ENCODE peak calls at places on chromosomes 6 and 20, in seven cellular contexts. One of them, this sample, is unnamed.
A peak's percentile ranks its signal among the peaks of the same experiment; 100 is the strongest.

GRCh38 chr6:707576-708236 is 14.8 kb upstream of the EXOC2 start:
- DNase-seq in stimulated activated CD4-positive, alpha-beta T cell treated with anti-CD3 and anti-CD28 coated beads, Interleukin-2, amount 100 ng/mL, for 24 hours: no peak
- DNase-seq in stimulated activated naive CD4-positive, alpha-beta T cell: no peak
- DNase-seq in lung: no peak
- DNase-seq in WERI-Rb-1: no peak
- DNase-seq in memory B cell: no peak
- DNase-seq in T1000: no peak
- DNase-seq in this sample: no peak

GRCh38 chr6:76516924-76517323 is 444.5 kb upstream of the IMPG1 start:
- DNase-seq in stimulated activated CD4-positive, alpha-beta T cell treated with anti-CD3 and anti-CD28 coated beads, Interleukin-2, amount 100 ng/mL, for 24 hours: no peak
- DNase-seq in stimulated activated naive CD4-positive, alpha-beta T cell: no peak
- DNase-seq in lung: no peak
- DNase-seq in WERI-Rb-1: no peak
- DNase-seq in memory B cell: no peak
- DNase-seq in T1000: no peak
- DNase-seq in this sample: no peak

GRCh38 chr6:14664616-14665315 is 547.2 kb downstream of the CD83 start:
- DNase-seq in stimulated activated CD4-positive, alpha-beta T cell treated with anti-CD3 and anti-CD28 coated beads, Interleukin-2, amount 100 ng/mL, for 24 hours: no peak
- DNase-seq in stimulated activated naive CD4-positive, alpha-beta T cell: no peak
- DNase-seq in lung: no peak
- DNase-seq in WERI-Rb-1: no peak
- DNase-seq in memory B cell: no peak
- DNase-seq in T1000: peak; percentile 53
- DNase-seq in this sample: no peak

GRCh38 chr6:13239530-13240455 is 88.5 kb downstream of the TBC1D7 start:
- DNase-seq in stimulated activated CD4-positive, alpha-beta T cell treated with anti-CD3 and anti-CD28 coated beads, Interleukin-2, amount 100 ng/mL, for 24 hours: no peak
- DNase-seq in stimulated activated naive CD4-positive, alpha-beta T cell: no peak
- DNase-seq in lung: no peak
- DNase-seq in WERI-Rb-1: no peak
- DNase-seq in memory B cell: no peak
- DNase-seq in T1000: no peak
- DNase-seq in this sample: no peak

GRCh38 chr6:84137989-84138575 is 89.4 kb downstream of the CEP162 start:
- DNase-seq in stimulated activated CD4-positive, alpha-beta T cell treated with anti-CD3 and anti-CD28 coated beads, Interleukin-2, amount 100 ng/mL, for 24 hours: no peak
- DNase-seq in stimulated activated naive CD4-positive, alpha-beta T cell: no peak
- DNase-seq in lung: no peak
- DNase-seq in WERI-Rb-1: no peak
- DNase-seq in memory B cell: no peak
- DNase-seq in T1000: no peak
- DNase-seq in this sample: no peak

GRCh38 chr6:43773050-43773956 is 3.3 kb downstream of the VEGFA start:
- DNase-seq in stimulated activated CD4-positive, alpha-beta T cell treated with anti-CD3 and anti-CD28 coated beads, Interleukin-2, amount 100 ng/mL, for 24 hours: peak; percentile 69
- DNase-seq in stimulated activated naive CD4-positive, alpha-beta T cell: peak; percentile 6
- DNase-seq in lung: peak; percentile 66
- DNase-seq in WERI-Rb-1: peak; percentile 82
- DNase-seq in memory B cell: peak; percentile 56
- DNase-seq in T1000: peak; percentile 36
- DNase-seq in this sample: peak; percentile 31

GRCh38 chr6:43784049-43784855 is 14.2 kb downstream of the VEGFA start:
- DNase-seq in stimulated activated CD4-positive, alpha-beta T cell treated with anti-CD3 and anti-CD28 coated beads, Interleukin-2, amount 100 ng/mL, for 24 hours: no peak
- DNase-seq in stimulated activated naive CD4-positive, alpha-beta T cell: no peak
- DNase-seq in lung: no peak
- DNase-seq in WERI-Rb-1: no peak
- DNase-seq in memory B cell: no peak
- DNase-seq in T1000: no peak
- DNase-seq in this sample: no peak

GRCh38 chr20:48298851-48299484 is 513.7 kb upstream of the SULF2 start:
- DNase-seq in stimulated activated CD4-positive, alpha-beta T cell treated with anti-CD3 and anti-CD28 coated beads, Interleukin-2, amount 100 ng/mL, for 24 hours: no peak
- DNase-seq in stimulated activated naive CD4-positive, alpha-beta T cell: no peak
- DNase-seq in lung: no peak
- DNase-seq in WERI-Rb-1: no peak
- DNase-seq in memory B cell: no peak
- DNase-seq in T1000: peak; percentile 89
- DNase-seq in this sample: no peak

GRCh38 chr6:74780831-74781230 is 425.0 kb downstream of the COL12A1 start:
- DNase-seq in stimulated activated CD4-positive, alpha-beta T cell treated with anti-CD3 and anti-CD28 coated beads, Interleukin-2, amount 100 ng/mL, for 24 hours: no peak
- DNase-seq in stimulated activated naive CD4-positive, alpha-beta T cell: no peak
- DNase-seq in lung: no peak
- DNase-seq in WERI-Rb-1: no peak
- DNase-seq in memory B cell: no peak
- DNase-seq in T1000: no peak
- DNase-seq in this sample: no peak

GRCh38 chr6:6458166-6458565 is 130.4 kb upstream of the LY86 start:
- DNase-seq in stimulated activated CD4-positive, alpha-beta T cell treated with anti-CD3 and anti-CD28 coated beads, Interleukin-2, amount 100 ng/mL, for 24 hours: no peak
- DNase-seq in stimulated activated naive CD4-positive, alpha-beta T cell: no peak
- DNase-seq in lung: no peak
- DNase-seq in WERI-Rb-1: no peak
- DNase-seq in memory B cell: no peak
- DNase-seq in T1000: no peak
- DNase-seq in this sample: no peak

GRCh38 chr6:71388068-71388744 is 99.6 kb downstream of the OGFRL1 start:
- DNase-seq in stimulated activated CD4-positive, alpha-beta T cell treated with anti-CD3 and anti-CD28 coated beads, Interleukin-2, amount 100 ng/mL, for 24 hours: no peak
- DNase-seq in stimulated activated naive CD4-positive, alpha-beta T cell: no peak
- DNase-seq in lung: no peak
- DNase-seq in WERI-Rb-1: no peak
- DNase-seq in memory B cell: no peak
- DNase-seq in T1000: no peak
- DNase-seq in this sample: peak; percentile 10

GRCh38 chr6:90268178-90268577 is 28.5 kb downstream of the BACH2 start:
- DNase-seq in stimulated activated CD4-positive, alpha-beta T cell treated with anti-CD3 and anti-CD28 coated beads, Interleukin-2, amount 100 ng/mL, for 24 hours: no peak
- DNase-seq in stimulated activated naive CD4-positive, alpha-beta T cell: no peak
- DNase-seq in lung: no peak
- DNase-seq in WERI-Rb-1: no peak
- DNase-seq in memory B cell: no peak
- DNase-seq in T1000: no peak
- DNase-seq in this sample: peak; percentile 43

GRCh38 chr6:41878246-41878645 is 16.9 kb downstream of the USP49 start:
- DNase-seq in stimulated activated CD4-positive, alpha-beta T cell treated with anti-CD3 and anti-CD28 coated beads, Interleukin-2, amount 100 ng/mL, for 24 hours: no peak
- DNase-seq in stimulated activated naive CD4-positive, alpha-beta T cell: no peak
- DNase-seq in lung: no peak
- DNase-seq in WERI-Rb-1: no peak
- DNase-seq in memory B cell: no peak
- DNase-seq in T1000: no peak
- DNase-seq in this sample: no peak

GRCh38 chr6:47631248-47632196 is 66.9 kb upstream of the ADGRF4 start:
- DNase-seq in stimulated activated CD4-positive, alpha-beta T cell treated with anti-CD3 and anti-CD28 coated beads, Interleukin-2, amount 100 ng/mL, for 24 hours: no peak
- DNase-seq in stimulated activated naive CD4-positive, alpha-beta T cell: no peak
- DNase-seq in lung: no peak
- DNase-seq in WERI-Rb-1: peak; percentile 23
- DNase-seq in memory B cell: peak; percentile 26
- DNase-seq in T1000: no peak
- DNase-seq in this sample: no peak

GRCh38 chr6:75084872-75085381 is 120.9 kb downstream of the COL12A1 start:
- DNase-seq in stimulated activated CD4-positive, alpha-beta T cell treated with anti-CD3 and anti-CD28 coated beads, Interleukin-2, amount 100 ng/mL, for 24 hours: peak; percentile 2
- DNase-seq in stimulated activated naive CD4-positive, alpha-beta T cell: no peak
- DNase-seq in lung: peak; percentile 38
- DNase-seq in WERI-Rb-1: no peak
- DNase-seq in memory B cell: no peak
- DNase-seq in T1000: no peak
- DNase-seq in this sample: no peak

GRCh38 chr6:131917318-131917717 is 33.9 kb downstream of the CCN2 start:
- DNase-seq in stimulated activated CD4-positive, alpha-beta T cell treated with anti-CD3 and anti-CD28 coated beads, Interleukin-2, amount 100 ng/mL, for 24 hours: no peak
- DNase-seq in stimulated activated naive CD4-positive, alpha-beta T cell: no peak
- DNase-seq in lung: no peak
- DNase-seq in WERI-Rb-1: no peak
- DNase-seq in memory B cell: no peak
- DNase-seq in T1000: no peak
- DNase-seq in this sample: no peak

GRCh38 chr20:32648761-32649615 is 24.8 kb downstream of the C20orf203 start:
- DNase-seq in stimulated activated CD4-positive, alpha-beta T cell treated with anti-CD3 and anti-CD28 coated beads, Interleukin-2, amount 100 ng/mL, for 24 hours: no peak
- DNase-seq in stimulated activated naive CD4-positive, alpha-beta T cell: no peak
- DNase-seq in lung: no peak
- DNase-seq in WERI-Rb-1: no peak
- DNase-seq in memory B cell: no peak
- DNase-seq in T1000: no peak
- DNase-seq in this sample: no peak

GRCh38 chr20:50980071-50980681 is 21.6 kb downstream of the MOCS3 start:
- DNase-seq in stimulated activated CD4-positive, alpha-beta T cell treated with anti-CD3 and anti-CD28 coated beads, Interleukin-2, amount 100 ng/mL, for 24 hours: peak; percentile 47
- DNase-seq in stimulated activated naive CD4-positive, alpha-beta T cell: no peak
- DNase-seq in lung: no peak
- DNase-seq in WERI-Rb-1: no peak
- DNase-seq in memory B cell: no peak
- DNase-seq in T1000: peak; percentile 92
- DNase-seq in this sample: no peak

GRCh38 chr6:42046491-42047219 is 3.7 kb upstream of the TAF8 start:
- DNase-seq in stimulated activated CD4-positive, alpha-beta T cell treated with anti-CD3 and anti-CD28 coated beads, Interleukin-2, amount 100 ng/mL, for 24 hours: no peak
- DNase-seq in stimulated activated naive CD4-positive, alpha-beta T cell: no peak
- DNase-seq in lung: no peak
- DNase-seq in WERI-Rb-1: no peak
- DNase-seq in memory B cell: no peak
- DNase-seq in T1000: no peak
- DNase-seq in this sample: no peak

GRCh38 chr6:6005467-6006427 is 978 bp downstream of the NRN1 start:
- DNase-seq in stimulated activated CD4-positive, alpha-beta T cell treated with anti-CD3 and anti-CD28 coated beads, Interleukin-2, amount 100 ng/mL, for 24 hours: no peak
- DNase-seq in stimulated activated naive CD4-positive, alpha-beta T cell: no peak
- DNase-seq in lung: no peak
- DNase-seq in WERI-Rb-1: no peak
- DNase-seq in memory B cell: no peak
- DNase-seq in T1000: no peak
- DNase-seq in this sample: no peak

GRCh38 chr6:5785235-5785634 is 221.5 kb downstream of the NRN1 start:
- DNase-seq in stimulated activated CD4-positive, alpha-beta T cell treated with anti-CD3 and anti-CD28 coated beads, Interleukin-2, amount 100 ng/mL, for 24 hours: no peak
- DNase-seq in stimulated activated naive CD4-positive, alpha-beta T cell: no peak
- DNase-seq in lung: no peak
- DNase-seq in WERI-Rb-1: no peak
- DNase-seq in memory B cell: no peak
- DNase-seq in T1000: no peak
- DNase-seq in this sample: no peak

GRCh38 chr6:154161689-154162088 is 122.6 kb downstream of the OPRM1 start:
- DNase-seq in stimulated activated CD4-positive, alpha-beta T cell treated with anti-CD3 and anti-CD28 coated beads, Interleukin-2, amount 100 ng/mL, for 24 hours: no peak
- DNase-seq in stimulated activated naive CD4-positive, alpha-beta T cell: no peak
- DNase-seq in lung: no peak
- DNase-seq in WERI-Rb-1: no peak
- DNase-seq in memory B cell: no peak
- DNase-seq in T1000: no peak
- DNase-seq in this sample: no peak

GRCh38 chr6:116168148-116168547 is 42.2 kb upstream of the COL10A1 start:
- DNase-seq in stimulated activated CD4-positive, alpha-beta T cell treated with anti-CD3 and anti-CD28 coated beads, Interleukin-2, amount 100 ng/mL, for 24 hours: no peak
- DNase-seq in stimulated activated naive CD4-positive, alpha-beta T cell: no peak
- DNase-seq in lung: no peak
- DNase-seq in WERI-Rb-1: no peak
- DNase-seq in memory B cell: no peak
- DNase-seq in T1000: no peak
- DNase-seq in this sample: no peak

GRCh38 chr6:18352001-18352400 is 35.1 kb upstream of the RNF144B start:
- DNase-seq in stimulated activated CD4-positive, alpha-beta T cell treated with anti-CD3 and anti-CD28 coated beads, Interleukin-2, amount 100 ng/mL, for 24 hours: no peak
- DNase-seq in stimulated activated naive CD4-positive, alpha-beta T cell: no peak
- DNase-seq in lung: no peak
- DNase-seq in WERI-Rb-1: no peak
- DNase-seq in memory B cell: no peak
- DNase-seq in T1000: no peak
- DNase-seq in this sample: no peak

GRCh38 chr6:113449051-113449450 is 408.1 kb upstream of the MARCKS start:
- DNase-seq in stimulated activated CD4-positive, alpha-beta T cell treated with anti-CD3 and anti-CD28 coated beads, Interleukin-2, amount 100 ng/mL, for 24 hours: no peak
- DNase-seq in stimulated activated naive CD4-positive, alpha-beta T cell: no peak
- DNase-seq in lung: no peak
- DNase-seq in WERI-Rb-1: no peak
- DNase-seq in memory B cell: no peak
- DNase-seq in T1000: no peak
- DNase-seq in this sample: no peak

GRCh38 chr6:2658788-2659187 is 91.9 kb downstream of the MYLK4 start:
- DNase-seq in stimulated activated CD4-positive, alpha-beta T cell treated with anti-CD3 and anti-CD28 coated beads, Interleukin-2, amount 100 ng/mL, for 24 hours: no peak
- DNase-seq in stimulated activated naive CD4-positive, alpha-beta T cell: no peak
- DNase-seq in lung: no peak
- DNase-seq in WERI-Rb-1: no peak
- DNase-seq in memory B cell: peak; percentile 21
- DNase-seq in T1000: no peak
- DNase-seq in this sample: peak; percentile 77

GRCh38 chr6:122714059-122714458 is 65.5 kb upstream of the FABP7 start:
- DNase-seq in stimulated activated CD4-positive, alpha-beta T cell treated with anti-CD3 and anti-CD28 coated beads, Interleukin-2, amount 100 ng/mL, for 24 hours: no peak
- DNase-seq in stimulated activated naive CD4-positive, alpha-beta T cell: no peak
- DNase-seq in lung: no peak
- DNase-seq in WERI-Rb-1: no peak
- DNase-seq in memory B cell: no peak
- DNase-seq in T1000: no peak
- DNase-seq in this sample: no peak

GRCh38 chr6:41430875-41431274 is 95.5 kb downstream of the NCR2 start:
- DNase-seq in stimulated activated CD4-positive, alpha-beta T cell treated with anti-CD3 and anti-CD28 coated beads, Interleukin-2, amount 100 ng/mL, for 24 hours: no peak
- DNase-seq in stimulated activated naive CD4-positive, alpha-beta T cell: no peak
- DNase-seq in lung: no peak
- DNase-seq in WERI-Rb-1: peak; percentile 48
- DNase-seq in memory B cell: no peak
- DNase-seq in T1000: peak; percentile 23
- DNase-seq in this sample: no peak

GRCh38 chr6:25263602-25264001 is 15.6 kb upstream of the CARMIL1 start:
- DNase-seq in stimulated activated CD4-positive, alpha-beta T cell treated with anti-CD3 and anti-CD28 coated beads, Interleukin-2, amount 100 ng/mL, for 24 hours: no peak
- DNase-seq in stimulated activated naive CD4-positive, alpha-beta T cell: no peak
- DNase-seq in lung: no peak
- DNase-seq in WERI-Rb-1: no peak
- DNase-seq in memory B cell: no peak
- DNase-seq in T1000: no peak
- DNase-seq in this sample: no peak

GRCh38 chr6:15561447-15562199 is 101.2 kb downstream of the DTNBP1 start:
- DNase-seq in stimulated activated CD4-positive, alpha-beta T cell treated with anti-CD3 and anti-CD28 coated beads, Interleukin-2, amount 100 ng/mL, for 24 hours: no peak
- DNase-seq in stimulated activated naive CD4-positive, alpha-beta T cell: no peak
- DNase-seq in lung: no peak
- DNase-seq in WERI-Rb-1: no peak
- DNase-seq in memory B cell: no peak
- DNase-seq in T1000: no peak
- DNase-seq in this sample: no peak

GRCh38 chr20:15257071-15257470 is 919.7 kb upstream of the FLRT3 start:
- DNase-seq in stimulated activated CD4-positive, alpha-beta T cell treated with anti-CD3 and anti-CD28 coated beads, Interleukin-2, amount 100 ng/mL, for 24 hours: no peak
- DNase-seq in stimulated activated naive CD4-positive, alpha-beta T cell: no peak
- DNase-seq in lung: no peak
- DNase-seq in WERI-Rb-1: no peak
- DNase-seq in memory B cell: no peak
- DNase-seq in T1000: no peak
- DNase-seq in this sample: no peak

GRCh38 chr6:25504661-25505060 is 147.4 kb upstream of the SCGN start:
- DNase-seq in stimulated activated CD4-positive, alpha-beta T cell treated with anti-CD3 and anti-CD28 coated beads, Interleukin-2, amount 100 ng/mL, for 24 hours: no peak
- DNase-seq in stimulated activated naive CD4-positive, alpha-beta T cell: no peak
- DNase-seq in lung: no peak
- DNase-seq in WERI-Rb-1: no peak
- DNase-seq in memory B cell: no peak
- DNase-seq in T1000: no peak
- DNase-seq in this sample: no peak

GRCh38 chr20:32727663-32728062 is 15.6 kb downstream of the COMMD7 start:
- DNase-seq in stimulated activated CD4-positive, alpha-beta T cell treated with anti-CD3 and anti-CD28 coated beads, Interleukin-2, amount 100 ng/mL, for 24 hours: no peak
- DNase-seq in stimulated activated naive CD4-positive, alpha-beta T cell: no peak
- DNase-seq in lung: no peak
- DNase-seq in WERI-Rb-1: no peak
- DNase-seq in memory B cell: no peak
- DNase-seq in T1000: no peak
- DNase-seq in this sample: no peak

GRCh38 chr20:57397693-57398108 is 6.5 kb downstream of the RBM38 start:
- DNase-seq in stimulated activated CD4-positive, alpha-beta T cell treated with anti-CD3 and anti-CD28 coated beads, Interleukin-2, amount 100 ng/mL, for 24 hours: peak; percentile 51
- DNase-seq in stimulated activated naive CD4-positive, alpha-beta T cell: peak; percentile 60
- DNase-seq in lung: no peak
- DNase-seq in WERI-Rb-1: no peak
- DNase-seq in memory B cell: peak; percentile 71
- DNase-seq in T1000: no peak
- DNase-seq in this sample: peak; percentile 44

GRCh38 chr6:97282238-97282725 is 734 bp downstream of the MMS22L start:
- DNase-seq in stimulated activated CD4-positive, alpha-beta T cell treated with anti-CD3 and anti-CD28 coated beads, Interleukin-2, amount 100 ng/mL, for 24 hours: no peak
- DNase-seq in stimulated activated naive CD4-positive, alpha-beta T cell: no peak
- DNase-seq in lung: no peak
- DNase-seq in WERI-Rb-1: no peak
- DNase-seq in memory B cell: no peak
- DNase-seq in T1000: no peak
- DNase-seq in this sample: no peak

GRCh38 chr6:45679163-45679562 is 301.4 kb upstream of the SUPT3H start:
- DNase-seq in stimulated activated CD4-positive, alpha-beta T cell treated with anti-CD3 and anti-CD28 coated beads, Interleukin-2, amount 100 ng/mL, for 24 hours: no peak
- DNase-seq in stimulated activated naive CD4-positive, alpha-beta T cell: no peak
- DNase-seq in lung: no peak
- DNase-seq in WERI-Rb-1: no peak
- DNase-seq in memory B cell: no peak
- DNase-seq in T1000: no peak
- DNase-seq in this sample: no peak

GRCh38 chr20:46746972-46747371 is 37.5 kb downstream of the SLC2A10 start:
- DNase-seq in stimulated activated CD4-positive, alpha-beta T cell treated with anti-CD3 and anti-CD28 coated beads, Interleukin-2, amount 100 ng/mL, for 24 hours: no peak
- DNase-seq in stimulated activated naive CD4-positive, alpha-beta T cell: no peak
- DNase-seq in lung: no peak
- DNase-seq in WERI-Rb-1: no peak
- DNase-seq in memory B cell: no peak
- DNase-seq in T1000: no peak
- DNase-seq in this sample: no peak

GRCh38 chr20:62310757-62311121 is 7.9 kb downstream of the ADRM1 start:
- DNase-seq in stimulated activated CD4-positive, alpha-beta T cell treated with anti-CD3 and anti-CD28 coated beads, Interleukin-2, amount 100 ng/mL, for 24 hours: no peak
- DNase-seq in stimulated activated naive CD4-positive, alpha-beta T cell: no peak
- DNase-seq in lung: no peak
- DNase-seq in WERI-Rb-1: no peak
- DNase-seq in memory B cell: no peak
- DNase-seq in T1000: no peak
- DNase-seq in this sample: no peak